ENCODE peak calls at places on chromosomes 4 and X, in seven cellular contexts. T, M, B, F, X, A and O are unnamed samples.

GRCh38 chr4:146643812-146644401 is 5.2 kb downstream of the POU4F2 start:
- DNase-seq in T (no peak), M (no peak), B (peak; percentile 26), F (no peak), X (peak; percentile 14), A (peak; percentile 66), O (no peak)

GRCh38 chr4:101346312-101346561 is 1.1 kb downstream of the PPP3CA start:
- DNase-seq in T (peak; percentile 52), M (no peak), B (no peak), F (no peak), X (no peak), A (peak; percentile 60), O (no peak)

GRCh38 chr4:15665738-15666365 is 10.7 kb upstream of the FBXL5 start:
- DNase-seq in T (peak; percentile 16), M (no peak), B (no peak), F (no peak), X (no peak), A (no peak), O (no peak)

GRCh38 chr4:153489856-153490558 is 23.8 kb downstream of the TMEM131L start:
- DNase-seq in T (no peak), M (no peak), B (no peak), F (no peak), X (no peak), A (no peak), O (no peak)

GRCh38 chrX:14497184-14497666 is 32.1 kb upstream of the GLRA2 start:
- DNase-seq in T (no peak), M (no peak), B (no peak), F (no peak), X (no peak), A (peak; percentile 11), O (no peak)

GRCh38 chr4:111391864-111392263 is 753.4 kb upstream of the FAM241A start:
- DNase-seq in T (no peak), M (no peak), B (no peak), F (no peak), X (no peak), A (no peak), O (no peak)

GRCh38 chr4:7194251-7195137 is 2.2 kb downstream of the SORCS2 start:
- DNase-seq in T (no peak), M (no peak), B (no peak), F (no peak), X (no peak), A (no peak), O (no peak)

GRCh38 chr4:124640037-124640730 is 72.3 kb downstream of the ANKRD50 start:
- DNase-seq in T (no peak), M (no peak), B (peak; percentile 63), F (no peak), X (peak; percentile 77), A (no peak), O (peak; percentile 68)

GRCh38 chr4:185096032-185096653 is 46.9 kb upstream of the SLC25A4 start:
- DNase-seq in T (peak; percentile 63), M (no peak), B (peak; percentile 26), F (no peak), X (no peak), A (peak; percentile 50), O (no peak)

GRCh38 chr4:88697113-88697512 is 516 bp downstream of the NAP1L5 start:
- DNase-seq in T (no peak), M (no peak), B (no peak), F (no peak), X (no peak), A (no peak), O (no peak)

GRCh38 chr4:65623509-65623908 is 46.8 kb downstream of the EPHA5 start:
- DNase-seq in T (no peak), M (no peak), B (peak; percentile 43), F (no peak), X (no peak), A (no peak), O (no peak)

GRCh38 chrX:139327355-139327754 is 203.2 kb upstream of the F9 start:
- DNase-seq in T (no peak), M (no peak), B (no peak), F (no peak), X (no peak), A (no peak), O (no peak)

GRCh38 chr4:23889814-23890269 is at the start of gene PPARGC1A:
- DNase-seq in T (peak; percentile 69), M (no peak), B (no peak), F (no peak), X (no peak), A (no peak), O (no peak)

GRCh38 chr4:3388461-3389185 is 53.1 kb upstream of the HGFAC start:
- DNase-seq in T (no peak), M (no peak), B (peak; percentile 66), F (no peak), X (peak; percentile 14), A (peak; percentile 83), O (peak; percentile 81)

GRCh38 chr4:189128341-189128740 is 812.3 kb upstream of the FRG1 start:
- DNase-seq in T (no peak), M (no peak), B (no peak), F (no peak), X (no peak), A (no peak), O (no peak)

GRCh38 chr4:7224001-7224400 is 31.7 kb downstream of the SORCS2 start:
- DNase-seq in T (no peak), M (no peak), B (no peak), F (no peak), X (no peak), A (no peak), O (no peak)

GRCh38 chrX:104135677-104136076 is 21.1 kb downstream of the SLC25A53 start:
- DNase-seq in T (no peak), M (no peak), B (no peak), F (no peak), X (no peak), A (no peak), O (peak; percentile 50)

GRCh38 chrX:769796-770195 is 139.2 kb downstream of the SHOX start:
- DNase-seq in T (no peak), M (no peak), B (no peak), F (no peak), X (no peak), A (no peak), O (no peak)

GRCh38 chr4:11675051-11675800 is 246.5 kb upstream of the HS3ST1 start:
- DNase-seq in T (no peak), M (no peak), B (no peak), F (no peak), X (no peak), A (no peak), O (no peak)

GRCh38 chr4:98341309-98341708 is 80.1 kb downstream of the RAP1GDS1 start:
- DNase-seq in T (no peak), M (no peak), B (peak; percentile 40), F (no peak), X (no peak), A (no peak), O (peak; percentile 45)

GRCh38 chr4:34158883-34159282 is 2085.4 kb downstream of the ARAP2 start:
- DNase-seq in T (no peak), M (no peak), B (no peak), F (no peak), X (no peak), A (no peak), O (no peak)

GRCh38 chr4:162793571-162793970 is 373.1 kb downstream of the NAF1 start:
- DNase-seq in T (no peak), M (no peak), B (peak; percentile 57), F (no peak), X (no peak), A (no peak), O (no peak)

GRCh38 chr4:10096201-10096975 is 20.2 kb downstream of the WDR1 start:
- DNase-seq in T (peak; percentile 74), M (no peak), B (peak; percentile 86), F (no peak), X (peak; percentile 76), A (peak; percentile 85), O (no peak)

GRCh38 chrX:140821280-140821679 is 111.7 kb downstream of the LINC00632 start:
- DNase-seq in T (no peak), M (no peak), B (no peak), F (no peak), X (no peak), A (no peak), O (no peak)

GRCh38 chrX:77788050-77788449 is 2.0 kb upstream of the ATRX start:
- DNase-seq in T (peak; percentile 8), M (no peak), B (no peak), F (no peak), X (no peak), A (no peak), O (no peak)

GRCh38 chr4:109559625-109559982 is 442 bp upstream of the MCUB start:
- DNase-seq in T (peak; percentile 23), M (peak; percentile 61), B (no peak), F (no peak), X (no peak), A (peak; percentile 54), O (no peak)

DNA sequence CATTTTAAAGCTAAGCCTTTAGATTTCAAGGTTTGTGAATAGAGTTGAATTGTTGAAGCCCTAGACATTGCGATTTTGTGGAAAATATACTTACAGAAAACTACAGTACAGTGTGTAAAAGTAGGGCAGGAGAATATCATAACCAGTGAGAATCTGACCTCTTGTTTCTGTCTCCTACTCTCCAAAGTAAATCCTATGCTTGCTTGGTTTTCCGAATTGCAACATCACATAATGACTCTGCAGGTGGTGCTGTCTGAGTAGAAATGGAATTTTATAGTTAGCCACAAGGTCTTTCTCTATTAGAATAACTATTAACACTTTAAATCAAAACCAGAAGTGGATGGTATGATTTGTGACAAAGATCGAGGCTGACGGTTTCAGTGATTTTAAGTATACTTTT is 505.6 kb downstream of the RAPGEF2 start:
- DNase-seq in T (no peak), M (no peak), B (peak; percentile 75), F (no peak), X (no peak), A (no peak), O (peak; percentile 36)
- TF ChIP-seq CTCF in T (no peak), M (no peak), B (peak; percentile 34), F (no peak), X (no peak), A (no peak), O (peak; percentile 46)

DNA sequence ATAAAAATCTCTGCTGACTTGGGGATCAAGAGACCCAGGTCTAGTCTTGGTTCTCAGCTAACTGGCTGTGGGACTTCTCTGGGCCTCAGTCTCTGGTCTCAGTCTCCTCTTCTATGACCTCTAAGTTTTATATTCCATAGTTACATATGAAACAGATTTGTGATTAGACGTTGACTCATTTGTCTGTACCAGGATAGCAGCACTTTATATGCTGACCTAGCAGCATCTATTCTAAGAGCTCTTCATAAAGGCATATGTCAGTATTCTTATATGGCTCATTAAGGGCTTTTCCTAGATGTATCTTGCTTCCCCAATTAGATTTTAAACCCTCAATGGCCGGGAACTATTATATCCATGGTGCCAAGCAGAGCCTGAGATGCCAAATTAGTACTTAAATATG is 12.7 kb downstream of the GRPR start:
- DNase-seq in T (no peak), M (no peak), B (no peak), F (no peak), X (no peak), A (no peak), O (no peak)
- TF ChIP-seq CTCF in T (no peak), M (no peak), B (no peak), F (no peak), X (no peak), A (no peak), O (no peak)

GRCh38 chrX:40079572-40079971 is 18.2 kb downstream of the BCOR start:
- DNase-seq in T (no peak), M (no peak), B (no peak), F (no peak), X (no peak), A (no peak), O (no peak)
- TF ChIP-seq CTCF in T (no peak), M (no peak), B (no peak), F (no peak), X (no peak), A (no peak), O (no peak)

GRCh38 chr4:82217986-82218715 is 155.6 kb downstream of the HNRNPD start:
- DNase-seq in T (no peak), M (no peak), B (no peak), F (no peak), X (no peak), A (no peak), O (no peak)
- TF ChIP-seq CTCF in T (no peak), M (no peak), B (peak; percentile 40), F (peak; percentile 5), X (peak; percentile 15), A (peak; percentile 18), O (peak; percentile 66)